ENCODE peak calls at places on chromosomes 3 and 15, in nine cellular contexts. B is fibroblast of the aortic adventitia, F is fibroblast of villous mesenchyme, L is body of pancreas, W is GM12864, V is astrocyte, H is upper lobe of right lung, M is pancreas, I is cardiac fibroblast. Q is an unnamed sample.

GRCh38 chr3:54510506-54510905 is 388.2 kb downstream of the CACNA2D3 start:
- DNase-seq in B (no peak), W (no peak), L (no peak), I (no peak), V (no peak), H (no peak), M (no peak), F (no peak), Q (no peak)

GRCh38 chr3:61701019-61701418 is 139.6 kb downstream of the PTPRG start:
- DNase-seq in B (no peak), V (no peak), L (no peak), M (no peak), H (no peak), W (no peak), I (no peak), F (no peak), Q (no peak)

GRCh38 chr15:85429522-85429921 is 49.1 kb downstream of the AKAP13 start:
- DNase-seq in L (no peak), W (no peak), B (no peak), F (no peak), M (no peak), H (no peak), I (no peak), V (no peak), Q (no peak)

GRCh38 chr3:13210221-13210975 is 137.2 kb upstream of the IQSEC1 start:
- DNase-seq in I (no peak), M (no peak), H (peak), B (no peak), V (no peak), F (no peak), L (no peak), W (no peak), Q (no peak)

GRCh38 chr3:30667250-30667585 is 60.8 kb downstream of the TGFBR2 start:
- DNase-seq in L (no peak), H (no peak), F (no peak), W (no peak), M (no peak), V (peak), I (no peak), B (no peak), Q (no peak)

GRCh38 chr3:174247671-174248070 is 611.5 kb upstream of the NAALADL2 start:
- DNase-seq in V (no peak), H (no peak), I (no peak), B (no peak), W (no peak), M (no peak), F (no peak), L (no peak), Q (no peak)

GRCh38 chr15:75639191-75639708 is 774 bp downstream of the IMP3 start:
- DNase-seq in I (peak), W (no peak), F (peak), B (peak), V (peak), L (no peak), H (no peak), M (no peak), Q (no peak)

GRCh38 chr3:66083096-66083960 is 44.6 kb upstream of the MAGI1 start:
- DNase-seq in M (no peak), I (no peak), L (no peak), F (no peak), V (no peak), W (no peak), B (no peak), H (no peak), Q (no peak)

GRCh38 chr15:66170042-66170441 is 83.5 kb downstream of the MEGF11 start:
- DNase-seq in B (no peak), W (no peak), V (no peak), H (no peak), L (no peak), F (no peak), I (no peak), M (no peak), Q (no peak)

GRCh38 chr3:125651246-125651645 is 55.9 kb upstream of the OSBPL11 start:
- DNase-seq in B (peak), F (peak), H (no peak), M (no peak), I (no peak), W (no peak), L (no peak), V (peak), Q (no peak)

GRCh38 chr3:190193210-190193609 is 72.5 kb upstream of the P3H2 start:
- DNase-seq in L (no peak), B (no peak), M (no peak), W (no peak), H (no peak), V (peak), I (no peak), F (no peak), Q (no peak)

GRCh38 chr15:80822666-80823065 is 43.5 kb downstream of the CEMIP start:
- DNase-seq in F (no peak), I (no peak), M (no peak), W (no peak), H (no peak), B (no peak), L (no peak), V (no peak), Q (no peak)

DNA sequence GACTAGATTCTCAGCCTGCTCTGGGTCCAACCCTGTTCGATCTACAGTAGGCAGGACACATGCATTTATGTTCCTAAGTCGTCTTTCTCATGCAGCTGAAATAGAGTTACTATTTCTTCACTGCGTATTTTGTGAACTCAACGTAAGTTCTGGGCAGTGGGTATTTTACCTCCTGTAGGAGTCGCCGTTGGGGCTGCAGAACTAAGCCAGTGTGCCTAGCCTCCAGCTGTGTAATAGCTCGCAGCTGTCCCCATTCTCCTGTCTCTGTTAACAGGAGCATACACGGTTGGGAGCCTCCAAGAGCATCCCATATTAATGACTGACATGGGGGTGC is 58.4 kb upstream of the HRH1 start:
- DNase-seq in V (no peak), I (peak), F (peak), L (no peak), W (no peak), M (no peak), B (no peak), H (no peak), Q (peak)
- TF ChIP-seq CTCF in V (peak), I (peak), F (peak), L (no peak), W (no peak), M (no peak), B (no peak), H (no peak), Q (peak)

GRCh38 chr3:10954740-10955139 is 37.8 kb upstream of the SLC6A1 start:
- DNase-seq in H (no peak), V (no peak), M (no peak), B (no peak), L (no peak), I (no peak), F (no peak), W (no peak), Q (no peak)

GRCh38 chr3:10956531-10956930 is 36.0 kb upstream of the SLC6A1 start:
- DNase-seq in I (no peak), W (no peak), B (no peak), M (peak), H (no peak), F (no peak), L (no peak), V (no peak), Q (no peak)

GRCh38 chr3:10957976-10958749 is 34.4 kb upstream of the SLC6A1 start:
- DNase-seq in H (peak), F (no peak), L (peak), B (no peak), W (no peak), I (peak), V (no peak), M (peak), Q (no peak)

GRCh38 chr3:10955694-10956453 is 36.7 kb upstream of the SLC6A1 start:
- DNase-seq in B (no peak), F (no peak), V (no peak), I (no peak), M (peak), H (no peak), W (no peak), L (no peak), Q (no peak)

DNA sequence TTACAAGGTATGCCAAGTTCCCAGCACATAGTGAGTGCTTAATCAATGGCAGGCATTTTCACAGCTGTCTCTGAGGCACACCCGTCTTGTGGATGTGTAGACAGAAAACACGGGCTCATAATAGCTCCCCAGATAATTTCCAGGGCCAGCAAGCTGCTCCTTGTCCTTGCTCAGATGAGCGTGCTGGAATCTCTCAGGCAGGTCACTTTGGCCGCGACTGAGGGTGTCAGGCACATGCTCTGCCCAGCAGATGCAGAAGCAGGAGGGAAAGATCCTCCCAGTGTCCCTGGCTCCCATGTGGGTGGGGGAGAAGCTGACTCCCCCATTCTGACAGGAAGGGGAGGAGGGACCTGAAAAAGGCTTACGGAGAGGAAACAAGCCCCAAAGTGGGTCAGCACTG is 35.6 kb upstream of the SLC6A1 start:
- DNase-seq in I (no peak), F (no peak), H (no peak), W (no peak), B (no peak), V (no peak), M (peak), L (no peak), Q (no peak)
- H3K4me3 ChIP-seq in I (no peak), F (no peak), H (no peak), W (no peak), B (no peak), V (no peak), M (no peak), L (no peak), Q (no peak)

GRCh38 chr3:172666181-172666872 is 44.5 kb downstream of the NCEH1 start:
- DNase-seq in I (no peak), B (no peak), H (no peak), W (no peak), V (no peak), M (no peak), L (no peak), F (no peak), Q (no peak)
- TF ChIP-seq CTCF in I (peak), B (peak), H (no peak), W (peak), V (peak), M (no peak), L (no peak), F (peak), Q (peak)

GRCh38 chr3:55891106-55891505 is 404.0 kb upstream of the WNT5A start:
- DNase-seq in H (no peak), W (no peak), F (no peak), L (no peak), V (no peak), M (no peak), I (no peak), B (no peak), Q (no peak)
- H3K4me3 ChIP-seq in H (no peak), W (no peak), F (no peak), L (no peak), V (no peak), M (no peak), I (no peak), B (no peak), Q (no peak)

DNA sequence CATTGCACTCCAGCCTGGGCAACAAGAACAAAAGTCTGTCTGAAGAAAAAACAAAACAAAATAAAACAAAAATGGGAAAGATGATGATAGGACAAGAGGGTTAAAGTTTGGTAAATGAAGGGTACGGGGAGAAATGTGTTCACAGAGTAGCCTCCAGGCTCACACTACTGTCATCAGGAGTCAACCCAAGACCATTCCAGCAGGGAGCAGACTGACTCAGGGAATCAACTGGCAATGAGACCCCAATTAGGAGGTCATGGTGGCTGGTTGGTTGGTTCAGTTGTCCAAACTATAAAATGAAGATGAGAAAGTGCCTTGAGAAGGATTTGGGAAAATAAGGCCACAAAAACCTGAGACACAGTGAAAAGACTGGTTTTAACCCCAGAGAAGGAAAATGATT is 51.8 kb downstream of the KLHL6 start:
- DNase-seq in W (no peak), V (no peak), F (no peak), H (no peak), L (no peak), B (no peak), M (no peak), I (no peak), Q (no peak)
- TF ChIP-seq CTCF in W (no peak), V (no peak), F (no peak), H (no peak), L (no peak), B (no peak), M (no peak), I (no peak), Q (peak)

GRCh38 chr3:146646251-146646650 is 41.1 kb upstream of the PLSCR5 start:
- DNase-seq in F (no peak), L (no peak), M (no peak), B (no peak), V (no peak), W (no peak), I (no peak), H (no peak), Q (no peak)
- H3K4me3 ChIP-seq in F (no peak), L (no peak), M (no peak), B (no peak), V (no peak), W (no peak), I (no peak), H (no peak), Q (no peak)